ENCODE peak calls at places on chromosomes 2 and 18, in four cellular contexts. Z is foreskin fibroblast, V is Calu3, M is B cell. E is an unnamed sample.

GRCh38 chr2:43460141-43460540 is 135.7 kb downstream of the THADA start:
- DNase-seq in Z (no peak), V (no peak), M (no peak), E (no peak)

GRCh38 chr2:22854588-22854987 is 530.4 kb upstream of the KLHL29 start:
- DNase-seq in Z (no peak), V (no peak), M (no peak), E (no peak)

GRCh38 chr2:168138369-168138768 is 109.0 kb downstream of the STK39 start:
- DNase-seq in Z (peak; percentile 37), V (no peak), M (no peak), E (no peak)

GRCh38 chr2:196403471-196403870 is 232.1 kb upstream of the STK17B start:
- DNase-seq in Z (peak; percentile 42), V (no peak), M (no peak), E (peak; percentile 49)

GRCh38 chr18:57819119-57819518 is 16.0 kb upstream of the ATP8B1 start:
- DNase-seq in Z (no peak), V (no peak), M (no peak), E (no peak)

GRCh38 chr18:58364867-58365533 is 263.9 kb downstream of the ALPK2 start:
- DNase-seq in Z (peak; percentile 56), V (no peak), M (no peak), E (no peak)

GRCh38 chr18:41939326-41939725 is 15.7 kb upstream of the PIK3C3 start:
- DNase-seq in Z (peak; percentile 29), V (no peak), M (no peak), E (no peak)

GRCh38 chr18:76422121-76422520 is 72.9 kb downstream of the ZNF516 start:
- DNase-seq in Z (no peak), V (no peak), M (peak; percentile 19), E (no peak)

GRCh38 chr2:128364441-128364911 is 45.8 kb upstream of the HS6ST1 start:
- DNase-seq in Z (no peak), V (no peak), M (no peak), E (no peak)

GRCh38 chr18:35524236-35524635 is 26.5 kb upstream of the INO80C start:
- DNase-seq in Z (no peak), V (no peak), M (no peak), E (no peak)

GRCh38 chr2:239190921-239191885 is 209.6 kb downstream of the HDAC4 start:
- DNase-seq in Z (no peak), V (no peak), M (peak; percentile 7), E (no peak)

GRCh38 chr2:96775160-96775559 is 14.5 kb downstream of the CNNM4 start:
- DNase-seq in Z (no peak), V (no peak), M (no peak), E (no peak)

GRCh38 chr2:197134206-197134605 is 176.4 kb downstream of the ANKRD44 start:
- DNase-seq in Z (no peak), V (no peak), M (no peak), E (no peak)

GRCh38 chr2:182971820-182972547 is 66.3 kb downstream of the NCKAP1 start:
- DNase-seq in Z (no peak), V (no peak), M (no peak), E (no peak)

GRCh38 chr2:104472076-104472475 is 381.8 kb upstream of the POU3F3 start:
- DNase-seq in Z (no peak), V (no peak), M (no peak), E (no peak)

GRCh38 chr2:71603311-71603794 is 150.0 kb downstream of the DYSF start:
- DNase-seq in Z (no peak), V (no peak), M (no peak), E (no peak)

GRCh38 chr2:222861411-222862067 is 703 bp downstream of the ACSL3 start:
- DNase-seq in Z (no peak), V (peak; percentile 10), M (peak; percentile 48), E (no peak)

GRCh38 chr2:202267495-202267894 is 1.9 kb downstream of the NOP58 start:
- DNase-seq in Z (no peak), V (no peak), M (no peak), E (no peak)

GRCh38 chr2:75627902-75628504 is 18.6 kb upstream of the MRPL19 start:
- DNase-seq in Z (peak; percentile 67), V (peak; percentile 82), M (peak; percentile 58), E (no peak)

GRCh38 chr2:119011162-119011909 is 69.3 kb downstream of the MARCO start:
- DNase-seq in Z (peak; percentile 21), V (peak; percentile 79), M (no peak), E (no peak)

GRCh38 chr2:137231616-137232015 is 466.3 kb downstream of the THSD7B start:
- DNase-seq in Z (no peak), V (no peak), M (no peak), E (no peak)

GRCh38 chr2:24206714-24207113 is 31.9 kb downstream of the FAM228A start:
- DNase-seq in Z (no peak), V (no peak), M (no peak), E (no peak)

GRCh38 chr2:58553937-58554336 is 312.8 kb upstream of the FANCL start:
- DNase-seq in Z (no peak), V (peak; percentile 34), M (no peak), E (no peak)

GRCh38 chr2:88959480-88960204 is 268.2 kb downstream of the RPIA start:
- DNase-seq in Z (no peak), V (no peak), M (no peak), E (no peak)

GRCh38 chr2:236464140-236464539 is 105.5 kb upstream of the ACKR3 start:
- DNase-seq in Z (no peak), V (no peak), M (no peak), E (no peak)

GRCh38 chr2:11744631-11745394 is 1.6 kb upstream of the LPIN1 start:
- DNase-seq in Z (no peak), V (peak; percentile 39), M (no peak), E (no peak)
- TF ChIP-seq CTCF in Z (peak; percentile 41), V (peak; percentile 32), M (peak; percentile 28), E (peak; percentile 42)

DNA sequence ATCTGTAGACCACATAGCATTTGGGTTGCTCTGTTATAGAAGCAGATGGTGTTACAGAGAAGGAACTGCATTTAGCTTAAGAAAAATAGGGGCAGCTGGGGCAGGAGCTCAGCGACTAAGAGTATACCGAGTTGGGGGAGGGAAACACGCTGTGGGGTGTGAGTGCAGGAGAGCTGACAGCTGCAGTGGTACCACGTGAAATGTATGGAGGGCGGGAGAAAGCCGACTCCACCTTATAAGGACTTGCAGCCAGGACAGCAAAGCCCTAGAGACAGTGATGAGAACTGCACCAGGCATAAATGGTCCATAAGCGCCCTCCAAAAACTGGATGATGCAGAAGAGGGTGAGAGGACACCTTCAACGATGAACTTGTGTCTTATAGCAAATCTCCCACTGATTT is 237.6 kb downstream of the PRKCE start:
- DNase-seq in Z (no peak), V (no peak), M (peak; percentile 70), E (no peak)
- TF ChIP-seq CTCF in Z (no peak), V (no peak), M (peak; percentile 49), E (no peak)

DNA sequence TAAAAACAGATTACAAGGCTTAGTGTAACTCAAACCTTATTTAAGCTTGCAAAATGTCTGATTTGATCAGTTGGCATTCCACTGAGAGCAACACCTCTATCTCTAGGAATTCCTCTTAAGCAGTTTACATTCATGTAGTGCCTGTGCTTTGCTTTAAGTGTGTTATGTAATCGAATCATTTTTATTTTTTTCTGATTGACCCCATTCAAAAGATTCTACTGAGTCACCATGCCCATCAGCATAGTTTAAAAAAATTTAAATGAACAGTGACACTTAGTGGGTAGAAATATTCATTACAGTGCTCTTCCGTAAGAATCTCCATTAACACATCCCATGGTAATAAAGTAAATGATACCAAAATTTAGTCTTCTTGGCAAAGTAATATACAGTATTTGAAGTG is 67.8 kb upstream of the SLC4A10 start:
- DNase-seq in Z (no peak), V (no peak), M (no peak), E (no peak)
- TF ChIP-seq CTCF in Z (no peak), V (no peak), M (no peak), E (no peak)

GRCh38 chr2:200635251-200635650 is 49.4 kb downstream of the AOX1 start:
- DNase-seq in Z (no peak), V (no peak), M (no peak), E (no peak)
- TF ChIP-seq CTCF in Z (no peak), V (no peak), M (no peak), E (no peak)

GRCh38 chr2:85536479-85536878 is 2.5 kb upstream of the MAT2A start:
- DNase-seq in Z (peak; percentile 86), V (no peak), M (no peak), E (peak; percentile 56)

GRCh38 chr2:85540131-85540587 is 1.2 kb downstream of the MAT2A start:
- DNase-seq in Z (no peak), V (no peak), M (no peak), E (no peak)

GRCh38 chr2:85538507-85539360 is at the start of gene MAT2A:
- DNase-seq in Z (peak; percentile 89), V (peak; percentile 98), M (peak; percentile 88), E (no peak)

GRCh38 chr2:85539361-85540130 is 578 bp downstream of the MAT2A start:
- DNase-seq in Z (peak; percentile 64), V (peak; percentile 69), M (peak; percentile 77), E (no peak)

DNA sequence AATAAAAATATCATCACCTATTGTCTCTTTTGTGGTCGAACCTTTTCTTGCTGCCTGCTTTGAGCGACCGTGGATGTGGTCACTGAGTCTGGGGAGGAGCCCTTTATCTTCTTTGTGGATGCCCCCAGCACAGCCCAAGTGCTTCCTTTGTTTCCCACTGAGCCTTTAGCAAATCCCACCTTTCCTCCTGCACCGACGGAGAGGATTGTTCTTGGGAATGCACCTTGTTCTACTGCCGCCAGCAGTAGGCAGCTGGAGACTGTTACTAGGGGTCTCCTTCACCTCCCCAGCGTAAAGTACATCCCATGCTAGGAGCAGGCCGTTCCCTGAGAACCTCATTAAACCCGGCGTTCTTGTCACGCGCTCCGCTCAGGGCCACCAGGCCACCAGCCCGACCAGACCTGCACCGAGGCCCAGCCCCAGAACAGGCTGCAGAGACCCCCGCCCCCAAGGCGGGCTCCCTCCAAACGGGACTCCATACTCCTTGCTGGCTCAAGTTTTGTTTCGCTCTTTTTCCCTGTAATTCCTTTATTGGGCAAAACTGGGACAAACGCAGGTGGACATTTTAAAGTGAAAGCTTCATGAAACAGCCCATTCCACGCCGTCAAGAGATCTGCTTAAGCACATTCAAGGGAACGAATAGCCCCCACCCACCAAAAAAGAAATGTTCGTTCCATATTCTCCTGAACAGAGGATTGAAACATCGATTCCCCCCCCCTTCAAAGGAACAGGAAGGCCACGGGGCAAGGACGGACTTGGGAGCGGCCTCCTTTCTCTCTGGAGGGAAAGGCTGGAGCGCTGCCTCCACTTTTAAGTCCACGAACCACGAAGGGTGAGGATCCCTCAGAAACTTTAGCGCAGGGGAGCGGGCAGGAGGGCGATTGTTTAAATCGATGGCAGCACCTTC is 1.1 kb upstream of the MAT2A start:
- DNase-seq in Z (no peak), V (peak; percentile 58), M (peak; percentile 44), E (no peak)
- TF ChIP-seq CTCF in Z (no peak), V (no peak), M (no peak), E (no peak)